ENCODE peak calls at places on chromosomes 12 and 14, in ten cellular contexts. I is left ventricle myocardium inferior, S is PC-9, G is A549, J is dorsolateral prefrontal cortex, M is colonic mucosa, N is OCI-LY7, Q is cardiac muscle cell, E is hepatocyte, F is GM23338. C is an unnamed sample.

GRCh38 chr12:46921754-46922113 is 95.9 kb upstream of the SLC38A4 start:
- DNase-seq in I (no peak), S (no peak), G (no peak), J (no peak), M (no peak), N (no peak), Q (no peak), E (peak; percentile 54), F (no peak), C (no peak)

GRCh38 chr12:116881325-116881866 is at the start of gene HRK:
- DNase-seq in I (no peak), S (peak; percentile 66), G (no peak), J (no peak), M (no peak), N (peak; percentile 78), Q (no peak), E (no peak), F (peak; percentile 74), C (no peak)

GRCh38 chr12:100133200-100133599 is 9.5 kb downstream of the BLTP3B start:
- DNase-seq in I (no peak), S (no peak), G (no peak), J (no peak), M (no peak), N (no peak), Q (no peak), E (no peak), F (no peak), C (no peak)

GRCh38 chr12:108861878-108862587 is 4.7 kb upstream of the SSH1 start:
- DNase-seq in I (peak; percentile 38), S (no peak), G (no peak), J (no peak), M (peak; percentile 64), N (peak; percentile 52), Q (no peak), E (no peak), F (no peak), C (peak; percentile 56)

GRCh38 chr14:32201196-32201815 is 539 bp upstream of the RNU6-7 start:
- DNase-seq in I (peak; percentile 86), S (no peak), G (peak; percentile 86), J (peak; percentile 89), M (peak; percentile 92), N (peak; percentile 90), Q (peak; percentile 95), E (peak; percentile 96), F (peak; percentile 98), C (peak; percentile 73)

GRCh38 chr12:28759334-28759733 is 389.7 kb upstream of the FAR2 start:
- DNase-seq in I (no peak), S (peak; percentile 75), G (peak; percentile 65), J (no peak), M (no peak), N (no peak), Q (no peak), E (peak; percentile 21), F (peak; percentile 83), C (no peak)

GRCh38 chr14:91946313-91947195 is 940 bp downstream of the FBLN5 start:
- DNase-seq in I (no peak), S (no peak), G (no peak), J (no peak), M (no peak), N (no peak), Q (no peak), E (no peak), F (no peak), C (no peak)

GRCh38 chr12:58067610-58068387 is 126.4 kb downstream of the ATP23 start:
- DNase-seq in I (no peak), S (peak; percentile 99), G (peak; percentile 23), J (no peak), M (no peak), N (no peak), Q (no peak), E (no peak), F (no peak), C (no peak)

GRCh38 chr14:76322594-76323220 is 53.2 kb upstream of the ESRRB start:
- DNase-seq in I (no peak), S (no peak), G (no peak), J (no peak), M (no peak), N (no peak), Q (no peak), E (no peak), F (no peak), C (no peak)

GRCh38 chr12:113222730-113223531 is 1.7 kb downstream of the TPCN1 start:
- DNase-seq in I (peak; percentile 62), S (peak; percentile 75), G (peak; percentile 94), J (no peak), M (peak; percentile 88), N (peak; percentile 61), Q (no peak), E (peak; percentile 89), F (peak; percentile 40), C (no peak)

GRCh38 chr12:90027889-90028570 is 319.4 kb upstream of the ATP2B1 start:
- DNase-seq in I (no peak), S (no peak), G (no peak), J (no peak), M (no peak), N (no peak), Q (no peak), E (no peak), F (no peak), C (no peak)

GRCh38 chr14:32722631-32723183 is 216.0 kb upstream of the NPAS3 start:
- DNase-seq in I (no peak), S (no peak), G (no peak), J (peak; percentile 18), M (no peak), N (no peak), Q (no peak), E (no peak), F (no peak), C (no peak)

GRCh38 chr14:88481794-88482193 is 73.0 kb downstream of the PTPN21 start:
- DNase-seq in I (no peak), S (no peak), G (no peak), J (no peak), M (no peak), N (no peak), Q (peak; percentile 68), E (no peak), F (no peak), C (no peak)

GRCh38 chr12:33486058-33486457 is 46.4 kb upstream of the SYT10 start:
- DNase-seq in I (no peak), S (no peak), G (no peak), J (no peak), M (no peak), N (no peak), Q (no peak), E (no peak), F (no peak), C (no peak)

GRCh38 chr14:73452341-73453191 is 5.8 kb downstream of the NUMB start:
- DNase-seq in I (no peak), S (no peak), G (peak; percentile 31), J (no peak), M (no peak), N (peak; percentile 24), Q (no peak), E (no peak), F (no peak), C (no peak)

GRCh38 chr12:64574837-64575236 is 35.5 kb upstream of the RASSF3 start:
- DNase-seq in I (no peak), S (no peak), G (no peak), J (no peak), M (no peak), N (no peak), Q (no peak), E (no peak), F (no peak), C (no peak)
- TF ChIP-seq CTCF in I (no peak), S (no peak), G (no peak), J (no peak), M (no peak), N (no peak), Q (no peak), E (no peak), F (no peak), C (no peak)

GRCh38 chr12:95622879-95623278 is 71.6 kb upstream of the USP44 start:
- DNase-seq in I (no peak), S (peak; percentile 52), G (no peak), J (no peak), M (no peak), N (no peak), Q (no peak), E (no peak), F (no peak), C (no peak)

GRCh38 chr12:95623554-95624170 is 72.4 kb upstream of the USP44 start:
- DNase-seq in I (peak; percentile 66), S (peak; percentile 82), G (peak; percentile 95), J (no peak), M (peak; percentile 71), N (peak; percentile 51), Q (peak; percentile 85), E (peak; percentile 82), F (peak; percentile 99), C (peak; percentile 53)

GRCh38 chr12:95626854-95627253 is 75.6 kb upstream of the USP44 start:
- DNase-seq in I (no peak), S (no peak), G (no peak), J (no peak), M (no peak), N (no peak), Q (no peak), E (no peak), F (no peak), C (no peak)

GRCh38 chr12:95625012-95625411 is 73.7 kb upstream of the USP44 start:
- DNase-seq in I (no peak), S (no peak), G (no peak), J (no peak), M (peak; percentile 42), N (no peak), Q (no peak), E (no peak), F (no peak), C (no peak)

GRCh38 chr12:95624544-95624943 is 73.3 kb upstream of the USP44 start:
- DNase-seq in I (no peak), S (no peak), G (peak; percentile 37), J (no peak), M (no peak), N (no peak), Q (no peak), E (no peak), F (peak; percentile 57), C (no peak)
- TF ChIP-seq CTCF in I (no peak), S (no peak), G (no peak), J (no peak), M (no peak), N (no peak), Q (no peak), E (no peak), F (no peak), C (no peak)

GRCh38 chr12:74066476-74066875 is 471.2 kb upstream of the ATXN7L3B start:
- DNase-seq in I (no peak), S (no peak), G (no peak), J (no peak), M (no peak), N (no peak), Q (no peak), E (no peak), F (no peak), C (no peak)
- TF ChIP-seq CTCF in I (no peak), S (no peak), G (no peak), J (no peak), M (no peak), N (no peak), Q (no peak), E (no peak), F (no peak), C (no peak)

DNA sequence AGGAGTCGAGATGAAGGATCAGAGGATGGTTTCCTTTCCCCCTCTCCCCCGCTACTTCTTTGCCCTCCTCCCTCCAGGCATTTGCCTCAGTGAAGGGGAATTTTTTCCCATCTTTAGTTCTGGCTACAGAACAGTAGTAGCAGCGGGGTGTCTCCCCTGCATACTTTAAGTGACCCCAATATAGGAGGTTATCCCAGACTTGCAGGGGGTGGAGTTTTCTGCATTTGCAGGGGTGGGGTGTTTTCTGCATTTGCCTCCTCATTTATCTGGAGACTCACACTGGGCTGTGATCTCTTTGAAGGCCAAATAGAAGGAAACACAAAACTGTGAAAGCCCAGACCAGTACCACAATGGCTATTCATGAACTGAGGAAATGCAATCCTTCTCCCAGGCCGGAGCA is 19.8 kb downstream of the PTPRB start:
- DNase-seq in I (no peak), S (no peak), G (no peak), J (no peak), M (no peak), N (no peak), Q (no peak), E (no peak), F (peak; percentile 45), C (no peak)
- TF ChIP-seq CTCF in I (no peak), S (no peak), G (no peak), J (no peak), M (no peak), N (no peak), Q (no peak), E (no peak), F (no peak), C (no peak)